ENCODE peak calls at places on chromosomes 6 and 20, in seven cellular contexts. I, P, C, X, B, Q and T are unnamed samples.

GRCh38 chr6:36967757-36968156 is 13.2 kb downstream of the PI16 start:
- DNase-seq in Q (no peak), P (no peak), I (no peak), B (no peak), X (no peak), C (no peak), T (no peak)

GRCh38 chr20:20568604-20569205 is 143.7 kb downstream of the RALGAPA2 start:
- DNase-seq in B (no peak), P (peak), I (peak), C (peak), Q (peak), X (peak), T (peak)

GRCh38 chr6:98957440-98957839 is 9.7 kb upstream of the FBXL4 start:
- DNase-seq in I (no peak), P (peak), X (no peak), B (no peak), C (peak), Q (no peak), T (no peak)

GRCh38 chr6:29632789-29633531 is at the start of gene GABBR1:
- DNase-seq in P (peak), C (no peak), I (peak), X (peak), B (peak), Q (peak), T (peak)

GRCh38 chr20:53149652-53150205 is 177.6 kb downstream of the TSHZ2 start:
- DNase-seq in B (no peak), X (peak), C (no peak), Q (no peak), P (peak), I (no peak), T (no peak)

GRCh38 chr20:3409417-3409816 is 1.9 kb upstream of the DNAAF9 start:
- DNase-seq in P (no peak), C (no peak), Q (no peak), X (no peak), I (no peak), B (no peak), T (no peak)

GRCh38 chr20:37296371-37296770 is 6.9 kb downstream of the MANBAL start:
- DNase-seq in P (no peak), C (no peak), X (no peak), I (no peak), B (no peak), Q (no peak), T (no peak)

GRCh38 chr6:119043265-119043664 is 35.2 kb downstream of the FAM184A start:
- DNase-seq in C (no peak), I (no peak), Q (no peak), X (no peak), P (no peak), B (no peak), T (no peak)

GRCh38 chr20:1478566-1478965 is 11.9 kb upstream of the NSFL1C start:
- DNase-seq in B (no peak), I (no peak), C (no peak), P (peak), Q (peak), X (no peak), T (no peak)

GRCh38 chr6:157060440-157060949 is 262.8 kb downstream of the TMEM242 start:
- DNase-seq in C (no peak), P (peak), B (no peak), X (no peak), Q (no peak), I (no peak), T (no peak)